ENCODE peak calls at places on chromosomes 7 and 10, in four cellular contexts. T, X, D and V are unnamed samples.

GRCh38 chr7:13111230-13111629 is 423.8 kb downstream of the ARL4A start:
- DNase-seq in X (no peak), T (no peak), D (no peak), V (no peak)

GRCh38 chr10:60000747-60001146 is 94.4 kb upstream of the CCDC6 start:
- DNase-seq in D (no peak), T (no peak), X (no peak), V (no peak)

GRCh38 chr10:104741127-104741526 is 100.0 kb downstream of the SORCS3 start:
- DNase-seq in X (no peak), T (no peak), D (no peak), V (no peak)

GRCh38 chr7:154928136-154929005 is 74.6 kb downstream of the PAXIP1 start:
- DNase-seq in D (no peak), T (no peak), X (peak; percentile 93), V (no peak)

GRCh38 chr7:32062150-32062549 is 8.1 kb downstream of the PDE1C start:
- DNase-seq in T (peak; percentile 51), X (no peak), D (peak; percentile 43), V (peak; percentile 35)

GRCh38 chr7:80781561-80781979 is 137.3 kb downstream of the SEMA3C start:
- DNase-seq in T (peak; percentile 23), X (no peak), D (no peak), V (no peak)

GRCh38 chr7:77238703-77239136 is 39.1 kb upstream of the FGL2 start:
- DNase-seq in T (no peak), D (no peak), X (no peak), V (no peak)

GRCh38 chr7:105656922-105657521 is 75.7 kb upstream of the EFCAB10 start:
- DNase-seq in X (peak; percentile 56), T (no peak), D (no peak), V (no peak)

GRCh38 chr7:150311711-150312110 is 11.4 kb upstream of the LRRC61 start:
- DNase-seq in D (no peak), T (no peak), X (no peak), V (no peak)

GRCh38 chr10:60877777-60878120 is 66.2 kb downstream of the RHOBTB1 start:
- DNase-seq in T (no peak), X (no peak), D (no peak), V (no peak)

GRCh38 chr7:93148135-93148534 is at the start of gene SAMD9L:
- DNase-seq in T (no peak), D (no peak), X (peak; percentile 15), V (no peak)

GRCh38 chr10:50416885-50417284 is 165.6 kb upstream of the ASAH2 start:
- DNase-seq in T (no peak), D (no peak), X (no peak), V (no peak)

GRCh38 chr7:128450913-128451312 is 4.8 kb upstream of the HILPDA start:
- DNase-seq in X (no peak), T (no peak), D (no peak), V (no peak)

GRCh38 chr7:3879337-3880054 is 578.4 kb downstream of the SDK1 start:
- DNase-seq in X (no peak), T (peak; percentile 38), D (no peak), V (no peak)

GRCh38 chr7:131249003-131249402 is 78.7 kb upstream of the MKLN1 start:
- DNase-seq in X (no peak), D (peak; percentile 81), T (peak; percentile 27), V (no peak)

GRCh38 chr10:133458021-133458709 is 4.4 kb downstream of the SCART1 start:
- DNase-seq in X (no peak), D (no peak), T (no peak), V (no peak)

GRCh38 chr7:155969192-155969929 is 157.1 kb upstream of the SHH start:
- DNase-seq in T (no peak), D (no peak), X (no peak), V (no peak)

GRCh38 chr7:11592699-11593098 is 239.3 kb downstream of the THSD7A start:
- DNase-seq in T (no peak), D (no peak), X (no peak), V (no peak)

GRCh38 chr7:74026406-74027123 is 1.4 kb upstream of the ELN start:
- DNase-seq in X (peak; percentile 18), T (peak; percentile 85), D (peak; percentile 82), V (no peak)

GRCh38 chr10:27258838-27259532 is 18.4 kb upstream of the ACBD5 start:
- DNase-seq in D (no peak), T (no peak), X (no peak), V (no peak)

GRCh38 chr7:34153680-34154270 is 248.4 kb downstream of the BMPER start:
- DNase-seq in D (no peak), X (no peak), T (no peak), V (no peak)

GRCh38 chr7:151244156-151244870 is 4.2 kb downstream of the SMARCD3 start:
- DNase-seq in D (no peak), X (peak; percentile 48), T (no peak), V (no peak)

GRCh38 chr10:44752451-44753441 is 158.4 kb upstream of the TMEM72 start:
- DNase-seq in X (no peak), D (no peak), T (no peak), V (no peak)

GRCh38 chr10:70343312-70343711 is 39.1 kb downstream of the LRRC20 start:
- DNase-seq in T (no peak), X (no peak), D (no peak), V (no peak)

GRCh38 chr7:123602648-123603047 is 1.0 kb downstream of the ASB15 start:
- DNase-seq in T (no peak), X (no peak), D (no peak), V (no peak)

GRCh38 chr7:16078076-16078952 is 343.0 kb downstream of the CRPPA start:
- DNase-seq in T (no peak), D (no peak), X (peak; percentile 9), V (peak; percentile 43)

GRCh38 chr7:152882576-152883310 is 123.2 kb downstream of the ACTR3B start:
- DNase-seq in T (no peak), D (no peak), X (no peak), V (no peak)

GRCh38 chr10:18968196-18968595 is 80.4 kb upstream of the MALRD1 start:
- DNase-seq in D (no peak), T (no peak), X (no peak), V (no peak)

GRCh38 chr7:110386006-110386405 is 704.9 kb upstream of the LRRN3 start:
- DNase-seq in X (no peak), T (no peak), D (no peak), V (no peak)

GRCh38 chr7:96303105-96303685 is 18.7 kb downstream of the SLC25A13 start:
- DNase-seq in X (no peak), D (no peak), T (no peak), V (no peak)

GRCh38 chr7:46774515-46774914 is 807.4 kb downstream of the TNS3 start:
- DNase-seq in D (no peak), T (peak; percentile 33), X (no peak), V (no peak)

GRCh38 chr7:78151229-78151628 is 352.7 kb downstream of the PHTF2 start:
- DNase-seq in D (no peak), T (no peak), X (no peak), V (no peak)

GRCh38 chr10:125037145-125037544 is 95.2 kb downstream of the ZRANB1 start:
- DNase-seq in D (no peak), X (no peak), T (no peak), V (no peak)

GRCh38 chr7:44098092-44099068 is 5.8 kb upstream of the AEBP1 start:
- DNase-seq in X (no peak), T (no peak), D (no peak), V (no peak)

GRCh38 chr7:44101966-44102845 is 1.9 kb upstream of the AEBP1 start:
- DNase-seq in X (no peak), T (no peak), D (peak; percentile 64), V (no peak)

GRCh38 chr7:44101304-44101965 is 2.7 kb upstream of the AEBP1 start:
- DNase-seq in X (no peak), D (no peak), T (no peak), V (no peak)

GRCh38 chr7:44099669-44100068 is 4.5 kb upstream of the AEBP1 start:
- DNase-seq in X (no peak), T (no peak), D (no peak), V (no peak)

DNA sequence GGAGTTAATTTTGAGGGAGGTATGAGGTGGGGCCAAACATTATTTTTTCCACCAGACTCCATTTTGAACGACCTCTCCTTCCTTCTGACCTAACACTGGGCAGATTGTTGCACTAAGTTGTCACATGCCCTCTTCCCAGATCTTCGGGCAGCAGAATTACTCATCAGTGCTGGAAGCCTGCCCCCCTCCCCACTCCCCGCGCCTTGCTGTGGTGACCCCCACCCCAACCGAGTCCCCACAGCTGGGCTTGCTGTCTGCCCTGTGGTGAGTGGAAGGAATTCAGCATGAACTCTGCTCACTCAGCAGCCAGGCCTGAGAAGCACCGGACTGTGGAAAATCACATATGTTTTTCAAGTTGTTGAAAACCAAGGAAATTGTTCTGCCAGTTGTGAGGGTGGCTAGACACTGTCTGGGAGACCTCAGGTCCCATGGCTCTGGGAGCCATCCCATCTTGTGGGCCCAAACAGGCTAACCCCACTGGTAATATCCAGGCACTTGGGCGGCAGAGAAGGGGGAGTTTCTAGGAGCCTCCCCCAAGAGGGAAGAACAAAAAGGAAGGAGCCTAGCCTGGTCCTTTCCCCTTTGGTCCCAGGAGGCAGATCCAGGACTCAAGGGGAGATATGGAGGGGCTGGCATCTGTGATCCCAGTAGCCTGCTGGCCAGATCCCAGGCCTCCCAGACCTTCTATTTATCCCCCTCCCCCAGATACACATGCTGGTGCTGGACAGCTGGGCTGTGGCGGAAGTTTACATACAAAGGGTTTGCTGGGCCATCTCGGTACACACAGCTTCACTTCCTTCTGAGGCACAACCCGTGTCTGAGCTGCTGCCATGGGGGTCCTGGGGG is 3.5 kb upstream of the AEBP1 start:
- DNase-seq in T (no peak), X (no peak), D (no peak), V (no peak)
- H3K27ac ChIP-seq in T (no peak overlapping the region), X (no peak overlapping the region), D (peak overlapping the region; percentile 61), V (no peak overlapping the region)

GRCh38 chr7:135979674-135980660 is 2.8 kb upstream of the MTPN start:
- DNase-seq in D (no peak), X (no peak), T (no peak), V (no peak)

GRCh38 chr7:135977742-135978066 is 545 bp upstream of the MTPN start:
- DNase-seq in D (no peak), T (no peak), X (no peak), V (no peak)

GRCh38 chr7:135978624-135979023 is 1.5 kb upstream of the MTPN start:
- DNase-seq in T (no peak), D (no peak), X (no peak), V (no peak)

GRCh38 chr7:135981958-135982646 is 4.9 kb upstream of the MTPN start:
- DNase-seq in X (no peak), D (no peak), T (no peak), V (no peak)

GRCh38 chr7:135980665-135981180 is 3.6 kb upstream of the MTPN start:
- DNase-seq in X (peak; percentile 83), T (no peak), D (no peak), V (no peak)
- H3K4me3 ChIP-seq in X (peak overlapping the region; percentile 48), T (peak overlapping the region; percentile 0), D (no peak overlapping the region), V (no peak overlapping the region)

DNA sequence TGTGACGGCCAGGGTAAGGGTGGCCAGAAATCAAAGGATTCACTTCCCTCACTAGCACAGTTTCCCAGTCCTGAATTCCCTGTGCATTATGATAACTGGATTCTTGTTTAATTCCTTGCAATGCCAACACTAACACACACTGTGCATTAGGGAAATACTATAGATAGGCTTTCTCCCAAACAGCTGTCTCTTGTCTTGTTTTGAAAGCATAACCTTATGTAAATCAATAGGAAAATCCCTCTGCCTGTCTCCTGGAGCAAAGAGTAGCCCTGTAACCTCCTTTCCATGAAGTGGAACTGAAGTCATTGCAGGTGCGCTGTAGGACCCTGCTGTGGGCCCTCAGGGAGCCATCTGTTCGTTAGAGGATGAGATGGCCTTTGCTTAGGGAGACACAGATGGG is 82.8 kb upstream of the FAM171A1 start:
- DNase-seq in X (no peak), T (no peak), D (no peak), V (no peak)
- H3K27me3 ChIP-seq in X (no peaks in the 10 kb centered on the region), T (peaks cover 8% of the 10 kb centered on the region), D (no peaks in the 10 kb centered on the region), V (peaks cover 2% of the 10 kb centered on the region)

GRCh38 chr10:126160571-126160970 is 227.7 kb downstream of the ADAM12 start:
- DNase-seq in D (no peak), T (no peak), X (no peak), V (no peak)
- H3K27ac ChIP-seq in D (no peak overlapping the region), T (no peak overlapping the region), X (no peak overlapping the region), V (no peak overlapping the region)